ENCODE peak calls at places on chromosomes 6 and 20, in five cellular contexts. J, V, I, Y and C are unnamed samples.

GRCh38 chr6:135875446-135875845 is 23.9 kb downstream of the PDE7B start:
- DNase-seq in J (no peak), V (no peak), I (no peak), Y (peak; percentile 38), C (peak; percentile 43)

GRCh38 chr6:116255246-116255800 is 1.4 kb upstream of the TSPYL4 start:
- DNase-seq in J (peak; percentile 37), V (no peak), I (peak; percentile 65), Y (peak; percentile 20), C (peak; percentile 32)

GRCh38 chr20:38109657-38110524 is 55.2 kb downstream of the TGM2 start:
- DNase-seq in J (peak; percentile 91), V (no peak), I (peak; percentile 99), Y (peak; percentile 96), C (peak; percentile 96)

GRCh38 chr20:38896009-38896594 is 30.1 kb upstream of the FAM83D start:
- DNase-seq in J (no peak), V (no peak), I (no peak), Y (no peak), C (no peak)

GRCh38 chr6:159085396-159085895 is 40.7 kb upstream of the TAGAP start:
- DNase-seq in J (no peak), V (no peak), I (no peak), Y (no peak), C (no peak)

GRCh38 chr6:133184798-133185380 is 56.3 kb upstream of the EYA4 start:
- DNase-seq in J (peak; percentile 47), V (no peak), I (no peak), Y (peak; percentile 77), C (peak; percentile 76)

GRCh38 chr6:147675281-147675680 is 166.8 kb downstream of the SAMD5 start:
- DNase-seq in J (peak; percentile 2), V (no peak), I (no peak), Y (peak; percentile 6), C (peak; percentile 16)

GRCh38 chr6:85390105-85390728 is 59.7 kb upstream of the NT5E start:
- DNase-seq in J (peak; percentile 53), V (no peak), I (peak; percentile 87), Y (no peak), C (no peak)

GRCh38 chr6:44699082-44699481 is 311.6 kb downstream of the CDC5L start:
- DNase-seq in J (peak; percentile 43), V (no peak), I (no peak), Y (no peak), C (no peak)

GRCh38 chr6:2876210-2877056 is 26.7 kb downstream of the SERPINB9 start:
- DNase-seq in J (peak; percentile 91), V (no peak), I (peak; percentile 100), Y (peak; percentile 92), C (peak; percentile 86)
- H3K9ac ChIP-seq in J (peak overlapping the region; percentile 38), V (no peak overlapping the region), I (peak overlapping the region; percentile 79), Y (no peak overlapping the region), C (peak overlapping the region; percentile 69)

GRCh38 chr6:41193884-41194283 is 7.1 kb downstream of the TREML2 start:
- DNase-seq in J (no peak), V (no peak), I (no peak), Y (no peak), C (no peak)

GRCh38 chr6:41199427-41200246 is 1.3 kb downstream of the TREML2 start:
- DNase-seq in J (no peak), V (no peak), I (no peak), Y (no peak), C (no peak)

GRCh38 chr6:41194386-41194785 is 6.6 kb downstream of the TREML2 start:
- DNase-seq in J (no peak), V (no peak), I (no peak), Y (no peak), C (no peak)

GRCh38 chr6:41200296-41200900 is 551 bp downstream of the TREML2 start:
- DNase-seq in J (peak; percentile 26), V (no peak), I (no peak), Y (peak; percentile 27), C (peak; percentile 44)

DNA sequence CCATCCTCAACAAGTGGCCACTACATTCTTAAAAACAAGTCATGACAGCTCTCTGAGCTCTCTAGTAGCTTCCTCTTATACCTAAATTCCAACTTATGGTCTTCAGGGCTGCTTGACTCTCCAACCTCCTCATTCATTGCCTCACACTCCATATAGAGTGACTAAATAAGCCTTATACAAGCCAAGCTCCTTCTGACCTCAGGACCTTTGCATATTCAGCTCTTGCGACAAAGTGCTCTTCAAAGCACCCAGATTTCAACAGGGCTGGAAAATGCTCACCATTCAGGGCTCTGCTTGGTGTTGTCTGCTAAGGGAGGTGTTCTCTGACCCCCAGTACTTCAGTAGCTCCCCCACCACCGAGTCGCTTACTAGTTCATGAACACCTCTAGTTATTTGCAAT is 3.7 kb downstream of the TREML2 start:
- DNase-seq in J (no peak), V (no peak), I (no peak), Y (no peak), C (no peak)
- H3K27me3 ChIP-seq in J (no peaks in the 10 kb centered on the region), V (no peaks in the 10 kb centered on the region), I (peaks cover 2% of the 10 kb centered on the region), Y (no peaks in the 10 kb centered on the region), C (peaks cover 29% of the 10 kb centered on the region)

GRCh38 chr20:48831702-48832422 is 4.1 kb upstream of the PREX1 start:
- DNase-seq in J (peak; percentile 70), V (no peak), I (no peak), Y (peak; percentile 75), C (peak; percentile 66)

GRCh38 chr20:48830826-48831318 is 3.1 kb upstream of the PREX1 start:
- DNase-seq in J (no peak), V (no peak), I (no peak), Y (no peak), C (no peak)

GRCh38 chr20:48835390-48835789 is 7.6 kb upstream of the PREX1 start:
- DNase-seq in J (no peak), V (no peak), I (no peak), Y (no peak), C (no peak)

GRCh38 chr20:48829940-48830339 is 2.1 kb upstream of the PREX1 start:
- DNase-seq in J (no peak), V (no peak), I (no peak), Y (no peak), C (no peak)

GRCh38 chr20:48832423-48832735 is 4.6 kb upstream of the PREX1 start:
- DNase-seq in J (no peak), V (no peak), I (no peak), Y (no peak), C (no peak)
- H3K9ac ChIP-seq in J (no peak overlapping the region), V (no peak overlapping the region), I (no peak overlapping the region), Y (no peak overlapping the region), C (peak overlapping the region; percentile 26)

GRCh38 chr6:106339334-106340029 is 13.9 kb upstream of the ATG5 start:
- DNase-seq in J (peak; percentile 91), V (peak; percentile 78), I (peak; percentile 46), Y (peak; percentile 67), C (peak; percentile 88)
- H3K27me3 ChIP-seq in J (peaks cover 7% of the 10 kb centered on the region), V (no peaks in the 10 kb centered on the region), I (no peaks in the 10 kb centered on the region), Y (peaks cover 6% of the 10 kb centered on the region), C (no peaks in the 10 kb centered on the region)

GRCh38 chr6:25014806-25015560 is 79.2 kb upstream of the RIPOR2 start:
- DNase-seq in J (peak; percentile 88), V (no peak), I (no peak), Y (peak; percentile 82), C (peak; percentile 60)

GRCh38 chr6:25014375-25014774 is 78.6 kb upstream of the RIPOR2 start:
- DNase-seq in J (peak; percentile 34), V (no peak), I (no peak), Y (no peak), C (no peak)

GRCh38 chr6:25013249-25013648 is 77.5 kb upstream of the RIPOR2 start:
- DNase-seq in J (no peak), V (no peak), I (no peak), Y (no peak), C (no peak)

GRCh38 chr6:25010917-25011625 is 75.3 kb upstream of the RIPOR2 start:
- DNase-seq in J (peak; percentile 71), V (no peak), I (no peak), Y (peak; percentile 68), C (peak; percentile 78)

GRCh38 chr6:25012657-25013056 is 76.9 kb upstream of the RIPOR2 start:
- DNase-seq in J (peak; percentile 81), V (no peak), I (no peak), Y (peak; percentile 87), C (peak; percentile 86)
- H3K9ac ChIP-seq in J (no peak overlapping the region), V (no peak overlapping the region), I (no peak overlapping the region), Y (no peak overlapping the region), C (peak overlapping the region; percentile 50)

DNA sequence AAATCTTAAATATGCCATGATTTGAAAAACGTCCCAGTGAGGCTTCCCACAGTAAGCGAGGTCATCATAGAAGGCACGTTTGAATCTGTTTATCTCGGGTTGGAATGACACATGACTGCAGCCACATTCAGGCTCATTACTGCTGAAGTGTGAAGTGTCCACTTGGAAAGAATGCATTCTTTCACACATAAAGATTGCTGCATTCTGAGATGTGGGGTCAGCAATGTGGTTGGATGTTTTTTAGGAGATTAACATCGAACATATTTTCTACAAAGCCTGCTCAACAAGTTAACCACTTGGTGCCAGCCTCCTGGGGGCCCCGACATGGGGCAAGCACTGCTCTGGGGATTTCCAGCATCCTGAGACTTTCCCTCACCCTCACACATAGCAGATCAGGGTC is 79.9 kb downstream of the BMP6 start:
- DNase-seq in J (no peak), V (no peak), I (no peak), Y (no peak), C (no peak)
- H3K27me3 ChIP-seq in J (no peaks in the 10 kb centered on the region), V (no peaks in the 10 kb centered on the region), I (peaks cover under 1% of the 10 kb centered on the region), Y (no peaks in the 10 kb centered on the region), C (no peaks in the 10 kb centered on the region)

GRCh38 chr6:38307730-38308129 is 332.0 kb downstream of the BTBD9 start:
- DNase-seq in J (peak; percentile 5), V (no peak), I (no peak), Y (no peak), C (peak; percentile 28)

GRCh38 chr6:38306915-38307314 is 332.8 kb downstream of the BTBD9 start:
- DNase-seq in J (no peak), V (no peak), I (no peak), Y (no peak), C (no peak)

GRCh38 chr6:38302081-38302480 is 337.6 kb downstream of the BTBD9 start:
- DNase-seq in J (peak; percentile 5), V (no peak), I (no peak), Y (no peak), C (no peak)

GRCh38 chr6:38310061-38310460 is 329.7 kb downstream of the BTBD9 start:
- DNase-seq in J (no peak), V (no peak), I (no peak), Y (no peak), C (no peak)

GRCh38 chr6:38305995-38306681 is 333.6 kb downstream of the BTBD9 start:
- DNase-seq in J (no peak), V (no peak), I (no peak), Y (no peak), C (no peak)
- H3K9ac ChIP-seq in J (no peak overlapping the region), V (no peak overlapping the region), I (no peak overlapping the region), Y (no peak overlapping the region), C (no peak overlapping the region)